ENCODE peak calls at places on chromosomes 2 and 18, in seven cellular contexts. A is choroid plexus epithelial cell; H is effector CD8-positive, alpha-beta T cell; R is T-helper 2 cell; L is T1000; O is left kidney; K is HEK293T. G is an unnamed sample.

GRCh38 chr2:109079590-109079989 is 49.4 kb upstream of the SH3RF3 start:
- DNase-seq in A (no peak), H (no peak), R (no peak), L (no peak), O (no peak), K (no peak), G (no peak)

GRCh38 chr2:134327367-134327766 is 73.5 kb downstream of the MGAT5 start:
- DNase-seq in A (peak), H (no peak), R (no peak), L (no peak), O (no peak), K (no peak), G (no peak)

GRCh38 chr2:231526341-231527090 is 3.7 kb downstream of the NMUR1 start:
- DNase-seq in A (no peak), H (no peak), R (no peak), L (no peak), O (no peak), K (no peak), G (no peak)

GRCh38 chr2:96209729-96210085 is 1.1 kb upstream of the STARD7 start:
- DNase-seq in A (no peak), H (no peak), R (no peak), L (no peak), O (no peak), K (no peak), G (no peak)

GRCh38 chr18:50610349-50610748 is 50.5 kb downstream of the MAPK4 start:
- DNase-seq in A (no peak), H (no peak), R (no peak), L (no peak), O (no peak), K (peak), G (no peak)

GRCh38 chr2:197677483-197677882 is 2.1 kb upstream of the RFTN2 start:
- DNase-seq in A (peak), H (no peak), R (no peak), L (no peak), O (no peak), K (no peak), G (no peak)

GRCh38 chr2:23350792-23351355 is 34.1 kb upstream of the KLHL29 start:
- DNase-seq in A (no peak), H (no peak), R (no peak), L (no peak), O (no peak), K (no peak), G (no peak)

GRCh38 chr18:26764584-26764983 is 100.9 kb downstream of the AQP4 start:
- DNase-seq in A (no peak), H (no peak), R (no peak), L (no peak), O (no peak), K (no peak), G (no peak)

GRCh38 chr2:32377928-32378327 is 21.1 kb downstream of the BIRC6 start:
- DNase-seq in A (no peak), H (no peak), R (no peak), L (no peak), O (no peak), K (no peak), G (no peak)

GRCh38 chr2:67752964-67753363 is 309.8 kb downstream of the C1D start:
- DNase-seq in A (peak), H (no peak), R (no peak), L (no peak), O (no peak), K (no peak), G (no peak)

GRCh38 chr2:236086971-236087465 is 81.2 kb downstream of the GBX2 start:
- DNase-seq in A (no peak), H (no peak), R (no peak), L (no peak), O (no peak), K (no peak), G (no peak)

GRCh38 chr2:1833046-1833445 is 88.7 kb upstream of the PXDN start:
- DNase-seq in A (no peak), H (no peak), R (no peak), L (no peak), O (no peak), K (no peak), G (no peak)

GRCh38 chr2:166170356-166170755 is 42.5 kb upstream of the SCN1A start:
- DNase-seq in A (peak), H (no peak), R (no peak), L (no peak), O (no peak), K (no peak), G (no peak)

GRCh38 chr2:124970065-124970464 is 945.0 kb downstream of the CNTNAP5 start:
- DNase-seq in A (no peak), H (no peak), R (no peak), L (no peak), O (no peak), K (no peak), G (no peak)

GRCh38 chr2:176704282-176704773 is 435.1 kb downstream of the MTX2 start:
- DNase-seq in A (no peak), H (no peak), R (no peak), L (no peak), O (peak), K (no peak), G (no peak)

GRCh38 chr2:233075141-233075965 is 15.2 kb downstream of the INPP5D start:
- DNase-seq in A (no peak), H (no peak), R (no peak), L (no peak), O (peak), K (no peak), G (no peak)

GRCh38 chr2:180520816-180521595 is 459.4 kb upstream of the UBE2E3 start:
- DNase-seq in A (peak), H (no peak), R (no peak), L (no peak), O (no peak), K (no peak), G (no peak)

GRCh38 chr2:122236152-122236892 is 480.9 kb downstream of the TSN start:
- DNase-seq in A (no peak), H (no peak), R (no peak), L (peak), O (no peak), K (no peak), G (no peak)

GRCh38 chr2:41965886-41966285 is 81.9 kb upstream of the PKDCC start:
- DNase-seq in A (peak), H (no peak), R (no peak), L (no peak), O (no peak), K (no peak), G (no peak)

GRCh38 chr2:102770506-102770905 is 8.7 kb downstream of the TMEM182 start:
- DNase-seq in A (peak), H (no peak), R (no peak), L (no peak), O (no peak), K (no peak), G (no peak)

GRCh38 chr2:212733273-212733672 is 194.7 kb upstream of the ERBB4 start:
- DNase-seq in A (no peak), H (no peak), R (no peak), L (no peak), O (no peak), K (no peak), G (no peak)

GRCh38 chr2:44560352-44560751 is 198.6 kb downstream of the CAMKMT start:
- DNase-seq in A (peak), H (no peak), R (no peak), L (no peak), O (no peak), K (no peak), G (no peak)

GRCh38 chr18:33288082-33288716 is 152.3 kb downstream of the CCDC178 start:
- DNase-seq in A (no peak), H (no peak), R (no peak), L (no peak), O (peak), K (no peak), G (no peak)

GRCh38 chr2:66084948-66085590 is 349.9 kb upstream of the MEIS1 start:
- DNase-seq in A (no peak), H (no peak), R (no peak), L (no peak), O (no peak), K (no peak), G (no peak)

GRCh38 chr2:96927420-96928171 is 57.7 kb upstream of the SEMA4C start:
- DNase-seq in A (no peak), H (no peak), R (no peak), L (no peak), O (peak), K (no peak), G (no peak)

GRCh38 chr2:240933048-240933965 is 27.2 kb downstream of the CROCC2 start:
- DNase-seq in A (no peak), H (no peak), R (no peak), L (no peak), O (no peak), K (no peak), G (no peak)

GRCh38 chr2:55153564-55154315 is 78.4 kb downstream of the CLHC1 start:
- DNase-seq in A (peak), H (no peak), R (no peak), L (no peak), O (no peak), K (no peak), G (no peak)

GRCh38 chr18:71797554-71797953 is 746.6 kb downstream of the CBLN2 start:
- DNase-seq in A (peak), H (no peak), R (no peak), L (no peak), O (no peak), K (no peak), G (no peak)

GRCh38 chr18:54479365-54479764 is 111.7 kb upstream of the DYNAP start:
- DNase-seq in A (no peak), H (no peak), R (no peak), L (no peak), O (no peak), K (no peak), G (no peak)

GRCh38 chr2:76197842-76198448 is 487.2 kb upstream of the GCFC2 start:
- DNase-seq in A (peak), H (peak), R (no peak), L (no peak), O (peak), K (peak), G (no peak)

G was measured in activated gamma-delta T cell treated with anti-CD3 and anti-CD28 coated beads, Interleukin-2, amount 50 U/mL, for 16 hours.